ENCODE peak calls at places on chromosomes 2 and 18, in ten cellular contexts. R is pancreas; V is T47D; C is A673; P is HTR-8/SVneo; Y is astrocyte of the hippocampus; M is HuH-7.5; B is IMR-90; J is D341Med; N is activated T-cell treated with anti-CD3 and anti-CD28 coated beads, Interleukin-2, amount 50 U/mL, for 72 hours. U is an unnamed sample.

GRCh38 chr18:24488824-24489493 is 28.5 kb downstream of the HRH4 start:
- DNase-seq in R (no peak), V (peak), C (peak), P (peak), Y (peak), M (no peak), B (peak), J (peak), N (no peak), U (peak)

GRCh38 chr2:205424326-205424725 is 258.0 kb upstream of the NRP2 start:
- DNase-seq in R (no peak), V (no peak), C (no peak), P (no peak), Y (no peak), M (no peak), B (no peak), J (no peak), N (no peak), U (no peak)

GRCh38 chr2:238868616-238869292 is 20.9 kb downstream of the TWIST2 start:
- DNase-seq in R (no peak), V (peak), C (no peak), P (no peak), Y (no peak), M (no peak), B (peak), J (no peak), N (no peak), U (peak)

GRCh38 chr2:216283038-216283900 is 89.0 kb downstream of the MARCHF4 start:
- DNase-seq in R (no peak), V (no peak), C (peak), P (no peak), Y (no peak), M (peak), B (no peak), J (peak), N (peak), U (no peak)

GRCh38 chr2:118847447-118848172 is at the start of gene EN1:
- DNase-seq in R (no peak), V (no peak), C (peak), P (no peak), Y (peak), M (no peak), B (peak), J (no peak), N (peak), U (peak)

GRCh38 chr2:20350105-20350712 is 435 bp downstream of the PUM2 start:
- DNase-seq in R (peak), V (no peak), C (peak), P (peak), Y (peak), M (peak), B (no peak), J (peak), N (peak), U (no peak)

GRCh38 chr2:127597984-127598380 is 48.0 kb upstream of the GPR17 start:
- DNase-seq in R (no peak), V (no peak), C (no peak), P (no peak), Y (peak), M (no peak), B (peak), J (no peak), N (no peak), U (peak)

GRCh38 chr2:238644095-238645081 is 203.5 kb upstream of the TWIST2 start:
- DNase-seq in R (no peak), V (no peak), C (no peak), P (peak), Y (peak), M (no peak), B (peak), J (no peak), N (peak), U (peak)

GRCh38 chr2:165662720-165663119 is 131.3 kb downstream of the GALNT3 start:
- DNase-seq in R (no peak), V (no peak), C (no peak), P (no peak), Y (no peak), M (no peak), B (no peak), J (no peak), N (no peak), U (no peak)

U was measured in iris pigment epithelial cell.